ENCODE peak calls at places on chromosomes 13 and 19, in seven cellular contexts. U is choroid plexus epithelial cell, A is dorsolateral prefrontal cortex, P is LNCaP clone FGC, E is foreskin fibroblast, B is GM12865, Z is cardiac muscle cell. Q is an unnamed sample.

GRCh38 chr19:35860818-35861639 is 4.3 kb downstream of the KIRREL2 start:
- DNase-seq in U (no peak), A (no peak), P (no peak), E (no peak), B (no peak), Z (peak; percentile 32), Q (no peak)

GRCh38 chr19:1223018-1223855 is 14.6 kb downstream of the CBARP start:
- DNase-seq in U (peak; percentile 54), A (no peak), P (no peak), E (no peak), B (peak; percentile 68), Z (peak; percentile 49), Q (peak; percentile 83)

GRCh38 chr19:2166741-2167738 is 3.3 kb downstream of the DOT1L start:
- DNase-seq in U (no peak), A (peak; percentile 57), P (peak; percentile 89), E (peak; percentile 79), B (peak; percentile 61), Z (peak; percentile 83), Q (no peak)

GRCh38 chr13:40220299-40220935 is 446.0 kb downstream of the FOXO1 start:
- DNase-seq in U (peak; percentile 96), A (no peak), P (no peak), E (no peak), B (no peak), Z (peak; percentile 80), Q (no peak)

GRCh38 chr19:18168673-18169381 is 4.8 kb upstream of the IFI30 start:
- DNase-seq in U (no peak), A (no peak), P (no peak), E (no peak), B (no peak), Z (no peak), Q (no peak)

GRCh38 chr13:91946498-91947070 is 548.2 kb downstream of the GPC5 start:
- DNase-seq in U (peak; percentile 62), A (no peak), P (no peak), E (no peak), B (peak; percentile 23), Z (peak; percentile 49), Q (peak; percentile 12)

GRCh38 chr19:15248648-15249559 is 16.7 kb upstream of the EPHX3 start:
- DNase-seq in U (peak; percentile 92), A (no peak), P (peak; percentile 35), E (peak; percentile 87), B (no peak), Z (peak; percentile 92), Q (no peak)

GRCh38 chr13:31236211-31236786 is 36.5 kb downstream of the B3GLCT start:
- DNase-seq in U (peak; percentile 78), A (no peak), P (no peak), E (peak; percentile 38), B (peak; percentile 35), Z (peak; percentile 75), Q (peak; percentile 28)

GRCh38 chr19:15264933-15265206 is 32.6 kb upstream of the EPHX3 start:
- DNase-seq in U (no peak), A (no peak), P (no peak), E (no peak), B (no peak), Z (no peak), Q (no peak)

GRCh38 chr19:1360818-1361461 is 22.8 kb upstream of the NDUFS7 start:
- DNase-seq in U (peak; percentile 83), A (peak; percentile 90), P (no peak), E (peak; percentile 84), B (no peak), Z (peak; percentile 93), Q (no peak)

GRCh38 chr13:46386426-46386995 is 541 bp downstream of the RUBCNL start:
- DNase-seq in U (no peak), A (no peak), P (no peak), E (no peak), B (no peak), Z (no peak), Q (no peak)

GRCh38 chr13:99756281-99756680 is 215.3 kb downstream of the ZIC5 start:
- DNase-seq in U (no peak), A (no peak), P (no peak), E (no peak), B (no peak), Z (no peak), Q (no peak)

GRCh38 chr13:73849292-73849691 is 284.9 kb downstream of the KLF12 start:
- DNase-seq in U (peak; percentile 80), A (no peak), P (peak; percentile 0), E (peak; percentile 21), B (peak; percentile 60), Z (peak; percentile 60), Q (no peak)

GRCh38 chr19:29662604-29663404 is 2.5 kb upstream of the PLEKHF1 start:
- DNase-seq in U (peak; percentile 84), A (peak; percentile 56), P (peak; percentile 58), E (peak; percentile 90), B (no peak), Z (peak; percentile 95), Q (no peak)

GRCh38 chr13:44516771-44517170 is 59.4 kb downstream of the TSC22D1 start:
- DNase-seq in U (peak; percentile 27), A (no peak), P (peak; percentile 54), E (no peak), B (no peak), Z (no peak), Q (no peak)

GRCh38 chr13:102333320-102334181 is 68.3 kb downstream of the FGF14 start:
- DNase-seq in U (no peak), A (no peak), P (no peak), E (peak; percentile 15), B (no peak), Z (no peak), Q (no peak)

GRCh38 chr19:2291185-2291751 is 9.3 kb upstream of the PEAK3 start:
- DNase-seq in U (no peak), A (no peak), P (no peak), E (no peak), B (no peak), Z (no peak), Q (no peak)

GRCh38 chr13:111900390-111901180 is 166.4 kb upstream of the SOX1 start:
- DNase-seq in U (no peak), A (peak; percentile 47), P (no peak), E (no peak), B (no peak), Z (no peak), Q (no peak)

GRCh38 chr13:99847318-99847750 is 124.2 kb downstream of the ZIC5 start:
- DNase-seq in U (no peak), A (no peak), P (no peak), E (no peak), B (no peak), Z (no peak), Q (no peak)

GRCh38 chr19:6813659-6814058 is 41.2 kb downstream of the VAV1 start:
- DNase-seq in U (no peak), A (no peak), P (no peak), E (no peak), B (no peak), Z (no peak), Q (no peak)

GRCh38 chr13:49435992-49436391 is 7.9 kb downstream of the CAB39L start:
- DNase-seq in U (peak; percentile 51), A (no peak), P (no peak), E (no peak), B (no peak), Z (peak; percentile 13), Q (no peak)

GRCh38 chr13:24692541-24692940 is 12.3 kb downstream of the ATP12A start:
- DNase-seq in U (peak; percentile 82), A (no peak), P (no peak), E (peak; percentile 13), B (no peak), Z (peak; percentile 82), Q (no peak)

DNA sequence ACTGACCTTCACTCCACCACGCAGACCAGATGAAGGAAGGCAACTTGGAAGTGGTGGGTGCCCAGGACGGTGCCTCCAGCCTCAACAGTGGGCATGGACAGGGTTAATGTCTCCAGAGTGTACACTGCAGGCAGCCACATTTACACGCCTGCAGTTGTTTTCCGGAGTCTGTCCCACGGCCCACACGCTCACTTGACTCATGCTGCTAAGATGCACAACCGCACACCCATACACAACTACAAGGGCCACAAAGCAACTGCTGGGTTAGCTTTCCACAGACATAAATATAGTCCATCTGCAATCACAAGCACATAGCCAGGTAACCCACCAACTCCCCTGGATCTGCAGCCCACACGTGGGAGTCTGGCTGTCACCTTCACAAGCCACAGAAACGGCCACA is 12.6 kb upstream of the AXL start:
- DNase-seq in U (no peak), A (no peak), P (no peak), E (no peak), B (no peak), Z (no peak), Q (no peak)
- TF ChIP-seq CTCF in U (no peak), A (no peak), P (no peak), E (no peak), B (no peak), Z (no peak), Q (no peak)

GRCh38 chr19:4318460-4318859 is 14.1 kb downstream of the FSD1 start:
- DNase-seq in U (no peak), A (no peak), P (no peak), E (no peak), B (no peak), Z (no peak), Q (no peak)

GRCh38 chr19:4320419-4320818 is 16.0 kb downstream of the FSD1 start:
- DNase-seq in U (no peak), A (no peak), P (no peak), E (no peak), B (no peak), Z (no peak), Q (no peak)

GRCh38 chr19:4319067-4319718 is 14.8 kb downstream of the FSD1 start:
- DNase-seq in U (no peak), A (no peak), P (no peak), E (no peak), B (no peak), Z (no peak), Q (no peak)

GRCh38 chr19:4316940-4317339 is 12.5 kb downstream of the FSD1 start:
- DNase-seq in U (peak; percentile 23), A (no peak), P (no peak), E (no peak), B (no peak), Z (no peak), Q (no peak)
- TF ChIP-seq CTCF in U (no peak), A (no peak), P (no peak), E (no peak), B (no peak), Z (no peak), Q (no peak)

GRCh38 chr13:29963086-29963485 is 112.7 kb upstream of the UBL3 start:
- DNase-seq in U (no peak), A (no peak), P (no peak), E (no peak), B (no peak), Z (no peak), Q (no peak)

GRCh38 chr13:29959621-29960020 is 109.2 kb upstream of the UBL3 start:
- DNase-seq in U (no peak), A (no peak), P (no peak), E (no peak), B (no peak), Z (no peak), Q (no peak)

GRCh38 chr13:29969286-29969685 is 118.9 kb upstream of the UBL3 start:
- DNase-seq in U (no peak), A (no peak), P (no peak), E (peak; percentile 26), B (no peak), Z (peak; percentile 91), Q (no peak)

GRCh38 chr13:29961036-29961685 is 110.7 kb upstream of the UBL3 start:
- DNase-seq in U (no peak), A (no peak), P (no peak), E (no peak), B (no peak), Z (no peak), Q (no peak)

GRCh38 chr13:29964181-29964845 is 113.9 kb upstream of the UBL3 start:
- DNase-seq in U (no peak), A (no peak), P (no peak), E (no peak), B (peak; percentile 26), Z (no peak), Q (no peak)
- TF ChIP-seq CTCF in U (no peak), A (no peak), P (no peak), E (no peak), B (no peak), Z (no peak), Q (no peak)

GRCh38 chr13:37085656-37086055 is 19.8 kb downstream of the CSNK1A1L start:
- DNase-seq in U (no peak), A (no peak), P (no peak), E (no peak), B (no peak), Z (no peak), Q (no peak)
- TF ChIP-seq CTCF in U (no peak), A (no peak), P (no peak), E (no peak), B (no peak), Z (no peak), Q (no peak)